ENCODE peak calls at places on chromosomes 6 and 20, in seven cellular contexts. M is stomach, N is OCI-LY7, H is mammary epithelial cell, Y is GM10248, U is foreskin fibroblast, R is esophagus muscularis mucosa. C is an unnamed sample.

GRCh38 chr6:45376310-45377040 is 1.3 kb downstream of the SUPT3H start:
- DNase-seq in M (no peak), N (no peak), H (no peak), Y (no peak), U (no peak), R (no peak), C (no peak)

GRCh38 chr6:4675086-4675485 is 101.1 kb upstream of the CDYL start:
- DNase-seq in M (no peak), N (no peak), H (no peak), Y (no peak), U (no peak), R (no peak), C (peak; percentile 74)

GRCh38 chr20:5080384-5080877 is 39.3 kb downstream of the PCNA start:
- DNase-seq in M (peak; percentile 46), N (peak; percentile 40), H (no peak), Y (no peak), U (peak; percentile 30), R (no peak), C (no peak)

GRCh38 chr6:125316621-125317020 is 14.9 kb upstream of the HDDC2 start:
- DNase-seq in M (no peak), N (no peak), H (no peak), Y (no peak), U (no peak), R (no peak), C (no peak)

GRCh38 chr6:68473433-68474210 is 161.5 kb upstream of the ADGRB3 start:
- DNase-seq in M (no peak), N (no peak), H (no peak), Y (no peak), U (peak; percentile 12), R (no peak), C (no peak)

GRCh38 chr6:37940074-37940847 is 120.7 kb downstream of the ZFAND3 start:
- DNase-seq in M (no peak), N (no peak), H (no peak), Y (no peak), U (peak; percentile 20), R (no peak), C (no peak)

GRCh38 chr6:136526196-136526930 is 23.9 kb downstream of the MAP7 start:
- DNase-seq in M (peak; percentile 46), N (no peak), H (peak; percentile 64), Y (peak; percentile 31), U (peak; percentile 67), R (no peak), C (no peak)

GRCh38 chr6:43257746-43258145 is 14.5 kb downstream of the TTBK1 start:
- DNase-seq in M (no peak), N (no peak), H (no peak), Y (no peak), U (no peak), R (no peak), C (no peak)

GRCh38 chr6:36120979-36121706 is 9.2 kb upstream of the MAPK13 start:
- DNase-seq in M (peak; percentile 67), N (peak; percentile 67), H (peak; percentile 44), Y (no peak), U (peak; percentile 70), R (no peak), C (no peak)

GRCh38 chr6:132648828-132649227 is 10.2 kb downstream of the TAAR1 start:
- DNase-seq in M (no peak), N (no peak), H (no peak), Y (no peak), U (no peak), R (no peak), C (no peak)

GRCh38 chr20:35131953-35132352 is 15.2 kb downstream of the EDEM2 start:
- DNase-seq in M (no peak), N (no peak), H (no peak), Y (no peak), U (no peak), R (no peak), C (no peak)

GRCh38 chr20:33846291-33846916 is 35.3 kb downstream of the CHMP4B start:
- DNase-seq in M (no peak), N (no peak), H (no peak), Y (no peak), U (no peak), R (no peak), C (no peak)

GRCh38 chr6:26094036-26094435 is 6.8 kb downstream of the HFE start:
- DNase-seq in M (no peak), N (no peak), H (no peak), Y (no peak), U (no peak), R (no peak), C (no peak)

GRCh38 chr6:14655990-14656640 is 538.5 kb downstream of the CD83 start:
- DNase-seq in M (no peak), N (peak; percentile 61), H (no peak), Y (no peak), U (no peak), R (no peak), C (no peak)

GRCh38 chr6:139126255-139126654 is 8.6 kb upstream of the HECA start:
- DNase-seq in M (no peak), N (no peak), H (peak; percentile 65), Y (no peak), U (peak; percentile 88), R (no peak), C (no peak)

GRCh38 chr20:32902456-32903420 is 44.0 kb downstream of the EFCAB8 start:
- DNase-seq in M (peak; percentile 60), N (peak; percentile 61), H (peak; percentile 36), Y (peak; percentile 80), U (peak; percentile 28), R (no peak), C (no peak)

GRCh38 chr6:109513571-109514071 is 30.6 kb upstream of the ZBTB24 start:
- DNase-seq in M (no peak), N (no peak), H (peak; percentile 49), Y (no peak), U (peak; percentile 34), R (no peak), C (no peak)

GRCh38 chr6:170132561-170132991 is 158.3 kb downstream of the DLL1 start:
- DNase-seq in M (peak; percentile 17), N (no peak), H (no peak), Y (no peak), U (no peak), R (no peak), C (peak; percentile 67)

GRCh38 chr6:78917788-78918187 is 50.4 kb downstream of the IRAK1BP1 start:
- DNase-seq in M (no peak), N (no peak), H (no peak), Y (no peak), U (no peak), R (no peak), C (no peak)

GRCh38 chr6:74731921-74732320 is 473.9 kb downstream of the COL12A1 start:
- DNase-seq in M (no peak), N (no peak), H (peak; percentile 27), Y (no peak), U (peak; percentile 35), R (no peak), C (no peak)

GRCh38 chr20:52230406-52230805 is 38.8 kb upstream of the ZFP64 start:
- DNase-seq in M (no peak), N (no peak), H (no peak), Y (no peak), U (peak; percentile 1), R (no peak), C (no peak)

GRCh38 chr6:31582230-31582601 is at the start of gene LTB:
- DNase-seq in M (no peak), N (peak; percentile 87), H (no peak), Y (no peak), U (no peak), R (no peak), C (no peak)

GRCh38 chr6:15754035-15754705 is 91.3 kb upstream of the DTNBP1 start:
- DNase-seq in M (peak; percentile 35), N (no peak), H (peak; percentile 39), Y (no peak), U (peak; percentile 70), R (peak; percentile 75), C (no peak)

GRCh38 chr6:73030257-73030656 is 195.0 kb downstream of the KHDC1L start:
- DNase-seq in M (no peak), N (no peak), H (peak; percentile 48), Y (peak; percentile 12), U (no peak), R (no peak), C (no peak)

GRCh38 chr6:112007805-112008204 is 46.1 kb upstream of the CCN6 start:
- DNase-seq in M (no peak), N (no peak), H (no peak), Y (no peak), U (no peak), R (no peak), C (no peak)

GRCh38 chr6:119587537-119587936 is 238.0 kb upstream of the MAN1A1 start:
- DNase-seq in M (no peak), N (no peak), H (peak; percentile 84), Y (no peak), U (no peak), R (no peak), C (no peak)

GRCh38 chr20:25623736-25624499 is at the start of gene NANP:
- DNase-seq in M (peak; percentile 94), N (peak; percentile 79), H (peak; percentile 98), Y (peak; percentile 96), U (peak; percentile 98), R (peak; percentile 97), C (peak; percentile 99)
- TF ChIP-seq CTCF in M (peak; percentile 29), N (no peak), H (peak; percentile 25), Y (no peak), U (no peak), R (peak; percentile 26), C (peak; percentile 15)

GRCh38 chr6:6559994-6560393 is 28.5 kb upstream of the LY86 start:
- DNase-seq in M (no peak), N (no peak), H (peak; percentile 30), Y (no peak), U (no peak), R (no peak), C (no peak)

GRCh38 chr6:6556162-6556737 is 32.3 kb upstream of the LY86 start:
- DNase-seq in M (no peak), N (no peak), H (peak; percentile 21), Y (no peak), U (no peak), R (no peak), C (no peak)

GRCh38 chr6:6557871-6558270 is 30.6 kb upstream of the LY86 start:
- DNase-seq in M (no peak), N (no peak), H (peak; percentile 67), Y (no peak), U (no peak), R (no peak), C (no peak)

GRCh38 chr6:6557504-6557839 is 31.0 kb upstream of the LY86 start:
- DNase-seq in M (no peak), N (no peak), H (no peak), Y (no peak), U (no peak), R (no peak), C (no peak)

GRCh38 chr6:6556738-6557503 is 31.6 kb upstream of the LY86 start:
- DNase-seq in M (peak; percentile 36), N (peak; percentile 74), H (no peak), Y (peak; percentile 66), U (no peak), R (no peak), C (no peak)
- TF ChIP-seq CTCF in M (peak; percentile 41), N (peak; percentile 99), H (peak; percentile 71), Y (peak; percentile 86), U (peak; percentile 67), R (peak; percentile 33), C (peak; percentile 61)

GRCh38 chr6:39870950-39871349 is 63.3 kb downstream of the MOCS1 start:
- DNase-seq in M (no peak), N (no peak), H (no peak), Y (no peak), U (no peak), R (no peak), C (no peak)
- TF ChIP-seq CTCF in M (no peak), N (peak; percentile 29), H (peak; percentile 9), Y (no peak), U (no peak), R (no peak), C (no peak)

GRCh38 chr6:156658186-156658585 is 119.0 kb upstream of the ARID1B start:
- DNase-seq in M (no peak), N (no peak), H (no peak), Y (no peak), U (peak; percentile 48), R (peak; percentile 50), C (no peak)
- TF ChIP-seq CTCF in M (no peak), N (no peak), H (no peak), Y (no peak), U (no peak), R (no peak), C (no peak)